ENCODE peak calls at places on chromosomes 3 and 15, in nine cellular contexts. L is A172, V is neural crest cell, N is RPMI7951, I is cardiac fibroblast, P is RCC 7860, Q is posterior vena cava, F is HS-5, Z is posterior cingulate gyrus. S is an unnamed sample.
A peak's percentile ranks its signal among the peaks of the same experiment; 100 is the strongest.

GRCh38 chr15:75656331-75656730 is 8.6 kb downstream of the SNX33 start:
- DNase-seq in L (no peak), V (no peak), N (no peak), I (no peak), P (no peak), Q (no peak), F (no peak), Z (no peak), S (no peak)

GRCh38 chr3:136862611-136862951 is 573 bp downstream of the NCK1 start:
- DNase-seq in L (peak; percentile 47), V (no peak), N (peak; percentile 60), I (peak; percentile 67), P (peak; percentile 47), Q (peak; percentile 83), F (peak; percentile 29), Z (no peak), S (peak; percentile 52)

GRCh38 chr3:5321941-5322340 is 134.4 kb downstream of the EDEM1 start:
- DNase-seq in L (no peak), V (no peak), N (no peak), I (no peak), P (no peak), Q (no peak), F (no peak), Z (no peak), S (no peak)

GRCh38 chr15:67097893-67098740 is 32.7 kb downstream of the SMAD3 start:
- DNase-seq in L (peak; percentile 88), V (no peak), N (peak; percentile 99), I (peak; percentile 93), P (no peak), Q (peak; percentile 85), F (no peak), Z (no peak), S (no peak)

GRCh38 chr15:99433757-99434211 is 132.0 kb upstream of the MEF2A start:
- DNase-seq in L (no peak), V (no peak), N (no peak), I (no peak), P (no peak), Q (peak; percentile 38), F (no peak), Z (no peak), S (no peak)

GRCh38 chr3:114519415-114519814 is 225.6 kb downstream of the TIGIT start:
- DNase-seq in L (peak; percentile 5), V (no peak), N (peak; percentile 57), I (peak; percentile 95), P (no peak), Q (no peak), F (no peak), Z (no peak), S (peak; percentile 18)

GRCh38 chr15:59276225-59277178 is 69.9 kb downstream of the LDHAL6B start:
- DNase-seq in L (no peak), V (no peak), N (no peak), I (no peak), P (peak; percentile 26), Q (no peak), F (no peak), Z (no peak), S (no peak)

GRCh38 chr3:165491487-165491886 is 295.3 kb upstream of the SLITRK3 start:
- DNase-seq in L (no peak), V (no peak), N (no peak), I (peak; percentile 34), P (no peak), Q (no peak), F (peak; percentile 51), Z (no peak), S (no peak)

GRCh38 chr3:174776636-174777035 is 82.5 kb upstream of the NAALADL2 start:
- DNase-seq in L (no peak), V (no peak), N (no peak), I (no peak), P (no peak), Q (no peak), F (no peak), Z (no peak), S (no peak)

GRCh38 chr3:23455084-23455483 is 252.0 kb downstream of the UBE2E2 start:
- DNase-seq in L (peak; percentile 66), V (no peak), N (peak; percentile 79), I (peak; percentile 78), P (no peak), Q (no peak), F (peak; percentile 70), Z (no peak), S (no peak)

GRCh38 chr15:80580107-80580506 is 115.0 kb upstream of the ABHD17C start:
- DNase-seq in L (peak; percentile 84), V (no peak), N (peak; percentile 99), I (peak; percentile 69), P (peak; percentile 38), Q (no peak), F (no peak), Z (no peak), S (no peak)

GRCh38 chr3:177427096-177427495 is 229.8 kb upstream of the TBL1XR1 start:
- DNase-seq in L (no peak), V (no peak), N (no peak), I (no peak), P (no peak), Q (no peak), F (no peak), Z (no peak), S (no peak)

GRCh38 chr3:124761250-124761796 is 31.1 kb downstream of the UMPS start:
- DNase-seq in L (peak; percentile 78), V (peak; percentile 84), N (peak; percentile 82), I (peak; percentile 96), P (peak; percentile 54), Q (peak; percentile 97), F (peak; percentile 61), Z (peak; percentile 94), S (peak; percentile 80)

GRCh38 chr3:43699864-43700263 is 9.1 kb downstream of the ABHD5 start:
- DNase-seq in L (peak; percentile 14), V (no peak), N (peak; percentile 20), I (peak; percentile 20), P (peak; percentile 29), Q (no peak), F (no peak), Z (no peak), S (no peak)

GRCh38 chr3:7707192-7707591 is 794.4 kb upstream of the LMCD1 start:
- DNase-seq in L (no peak), V (no peak), N (no peak), I (peak; percentile 16), P (peak; percentile 66), Q (no peak), F (no peak), Z (no peak), S (no peak)

GRCh38 chr15:73870700-73871408 is 2.5 kb upstream of the TBC1D21 start:
- DNase-seq in L (peak; percentile 38), V (no peak), N (peak; percentile 45), I (peak; percentile 90), P (no peak), Q (no peak), F (no peak), Z (no peak), S (no peak)

GRCh38 chr15:96369825-96370621 is 39.5 kb downstream of the NR2F2 start:
- DNase-seq in L (no peak), V (no peak), N (no peak), I (no peak), P (no peak), Q (no peak), F (no peak), Z (no peak), S (no peak)

GRCh38 chr3:3665961-3666640 is 133.1 kb upstream of the LRRN1 start:
- DNase-seq in L (peak; percentile 28), V (no peak), N (no peak), I (no peak), P (peak; percentile 45), Q (no peak), F (no peak), Z (no peak), S (peak; percentile 55)

GRCh38 chr15:63040509-63040908 is 2.0 kb upstream of the TPM1 start:
- DNase-seq in L (no peak), V (no peak), N (no peak), I (no peak), P (no peak), Q (no peak), F (no peak), Z (no peak), S (no peak)

GRCh38 chr3:187773233-187773962 is 28.1 kb upstream of the BCL6 start:
- DNase-seq in L (no peak), V (no peak), N (no peak), I (no peak), P (no peak), Q (no peak), F (no peak), Z (no peak), S (no peak)

GRCh38 chr3:128794788-128795649 is 69.0 kb downstream of the RAB7A start:
- DNase-seq in L (peak; percentile 55), V (peak; percentile 48), N (peak; percentile 59), I (peak; percentile 72), P (peak; percentile 53), Q (no peak), F (no peak), Z (no peak), S (peak; percentile 53)

GRCh38 chr3:54257114-54257513 is 134.8 kb downstream of the CACNA2D3 start:
- DNase-seq in L (no peak), V (no peak), N (no peak), I (no peak), P (no peak), Q (no peak), F (no peak), Z (no peak), S (no peak)

GRCh38 chr3:112338021-112338726 is 5.2 kb downstream of the CD200 start:
- DNase-seq in L (no peak), V (no peak), N (no peak), I (no peak), P (no peak), Q (no peak), F (no peak), Z (no peak), S (no peak)

GRCh38 chr15:100032358-100033080 is 299.3 kb upstream of the LYSMD4 start:
- DNase-seq in L (no peak), V (no peak), N (peak; percentile 18), I (no peak), P (no peak), Q (no peak), F (no peak), Z (no peak), S (no peak)

GRCh38 chr3:8539419-8539818 is 37.8 kb downstream of the LMCD1 start:
- DNase-seq in L (peak; percentile 42), V (no peak), N (peak; percentile 89), I (no peak), P (peak; percentile 48), Q (no peak), F (no peak), Z (no peak), S (no peak)

GRCh38 chr15:78684645-78685044 is 43.6 kb upstream of the CHRNB4 start:
- DNase-seq in L (no peak), V (no peak), N (no peak), I (no peak), P (no peak), Q (no peak), F (no peak), Z (no peak), S (no peak)

GRCh38 chr3:158808697-158809096 is 6.8 kb downstream of the MFSD1 start:
- DNase-seq in L (peak; percentile 95), V (no peak), N (peak; percentile 97), I (no peak), P (peak; percentile 99), Q (no peak), F (peak; percentile 78), Z (no peak), S (no peak)

GRCh38 chr15:58115692-58116091 is 22.5 kb upstream of the AQP9 start:
- DNase-seq in L (no peak), V (no peak), N (peak; percentile 11), I (peak; percentile 37), P (no peak), Q (no peak), F (no peak), Z (no peak), S (peak; percentile 3)

GRCh38 chr15:24879492-24879891 is 75.3 kb upstream of the SNRPN start:
- DNase-seq in L (no peak), V (no peak), N (no peak), I (no peak), P (no peak), Q (no peak), F (no peak), Z (no peak), S (no peak)

GRCh38 chr3:40178012-40178594 is 131.4 kb upstream of the EIF1B start:
- DNase-seq in L (no peak), V (no peak), N (no peak), I (no peak), P (no peak), Q (no peak), F (no peak), Z (no peak), S (no peak)

GRCh38 chr3:60906283-60906682 is 345.0 kb downstream of the FHIT start:
- DNase-seq in L (no peak), V (no peak), N (no peak), I (no peak), P (no peak), Q (no peak), F (no peak), Z (no peak), S (no peak)

S was measured in cerebellum.